ENCODE peak calls at places on chromosomes 5 and 9, in four cellular contexts. One of them, this sample, is unnamed.
A peak's percentile ranks its signal among the peaks of the same experiment; 100 is the strongest.

GRCh38 chr9:93461414-93461743 is 8.0 kb upstream of the FAM120AOS start:
- DNase-seq in pancreas: no peak
- DNase-seq in ovary: no peak
- DNase-seq in effector memory CD4-positive, alpha-beta T cell: no peak
- DNase-seq in this sample: no peak

GRCh38 chr5:17096975-17097695 is 120.3 kb upstream of the BASP1 start:
- DNase-seq in effector memory CD4-positive, alpha-beta T cell: no peak
- DNase-seq in ovary: no peak
- DNase-seq in pancreas: no peak
- DNase-seq in this sample: no peak

GRCh38 chr5:147455321-147455720 is 54.5 kb downstream of the DPYSL3 start:
- DNase-seq in pancreas: no peak
- DNase-seq in ovary: no peak
- DNase-seq in effector memory CD4-positive, alpha-beta T cell: no peak
- DNase-seq in this sample: no peak

GRCh38 chr9:20417695-20418094 is 204.6 kb downstream of the MLLT3 start:
- DNase-seq in pancreas: no peak
- DNase-seq in ovary: no peak
- DNase-seq in effector memory CD4-positive, alpha-beta T cell: no peak
- DNase-seq in this sample: no peak

GRCh38 chr5:76468625-76469410 is 65.7 kb downstream of the IQGAP2 start:
- DNase-seq in ovary: no peak
- DNase-seq in effector memory CD4-positive, alpha-beta T cell: no peak
- DNase-seq in pancreas: no peak
- DNase-seq in this sample: no peak

GRCh38 chr5:123717139-123717538 is 205.2 kb downstream of the CSNK1G3 start:
- DNase-seq in ovary: no peak
- DNase-seq in pancreas: no peak
- DNase-seq in effector memory CD4-positive, alpha-beta T cell: no peak
- DNase-seq in this sample: no peak

GRCh38 chr9:4258321-4259093 is 41.4 kb downstream of the GLIS3 start:
- DNase-seq in ovary: no peak
- DNase-seq in pancreas: no peak
- DNase-seq in effector memory CD4-positive, alpha-beta T cell: no peak
- DNase-seq in this sample: no peak

GRCh38 chr5:119063579-119064379 is 7.1 kb upstream of the DMXL1 start:
- DNase-seq in effector memory CD4-positive, alpha-beta T cell: no peak
- DNase-seq in pancreas: no peak
- DNase-seq in ovary: no peak
- DNase-seq in this sample: no peak

GRCh38 chr5:154603978-154604679 is 126.1 kb upstream of the HAND1 start:
- DNase-seq in ovary: no peak
- DNase-seq in effector memory CD4-positive, alpha-beta T cell: no peak
- DNase-seq in pancreas: peak; percentile 31
- DNase-seq in this sample: no peak

GRCh38 chr5:104512063-104512798 is 949.6 kb upstream of the NUDT12 start:
- DNase-seq in effector memory CD4-positive, alpha-beta T cell: no peak
- DNase-seq in pancreas: no peak
- DNase-seq in ovary: no peak
- DNase-seq in this sample: no peak

GRCh38 chr9:35617548-35617947 is 665 bp downstream of the CD72 start:
- DNase-seq in ovary: no peak
- DNase-seq in effector memory CD4-positive, alpha-beta T cell: no peak
- DNase-seq in pancreas: no peak
- DNase-seq in this sample: peak; percentile 25

GRCh38 chr9:74463825-74464224 is 33.3 kb upstream of the RORB start:
- DNase-seq in ovary: no peak
- DNase-seq in effector memory CD4-positive, alpha-beta T cell: no peak
- DNase-seq in pancreas: no peak
- DNase-seq in this sample: no peak

GRCh38 chr5:10530601-10531320 is 33.1 kb upstream of the ANKRD33B start:
- DNase-seq in ovary: no peak
- DNase-seq in pancreas: no peak
- DNase-seq in effector memory CD4-positive, alpha-beta T cell: no peak
- DNase-seq in this sample: no peak

GRCh38 chr5:138792181-138792808 is 39.1 kb downstream of the CTNNA1 start:
- DNase-seq in ovary: no peak
- DNase-seq in effector memory CD4-positive, alpha-beta T cell: no peak
- DNase-seq in pancreas: no peak
- DNase-seq in this sample: no peak

GRCh38 chr9:91837982-91838731 is 111.9 kb downstream of the ROR2 start:
- DNase-seq in ovary: peak; percentile 79
- DNase-seq in pancreas: peak; percentile 74
- DNase-seq in effector memory CD4-positive, alpha-beta T cell: no peak
- DNase-seq in this sample: no peak

GRCh38 chr9:138053996-138054752 is 176.6 kb downstream of the CACNA1B start:
- DNase-seq in pancreas: no peak
- DNase-seq in effector memory CD4-positive, alpha-beta T cell: no peak
- DNase-seq in ovary: no peak
- DNase-seq in this sample: no peak

GRCh38 chr5:172999351-172999973 is 15.9 kb downstream of the ATP6V0E1 start:
- DNase-seq in pancreas: no peak
- DNase-seq in ovary: no peak
- DNase-seq in effector memory CD4-positive, alpha-beta T cell: no peak
- DNase-seq in this sample: no peak

GRCh38 chr9:91433180-91433579 is 9.5 kb upstream of the NFIL3 start:
- DNase-seq in ovary: no peak
- DNase-seq in pancreas: no peak
- DNase-seq in effector memory CD4-positive, alpha-beta T cell: no peak
- DNase-seq in this sample: no peak

GRCh38 chr5:138653502-138653901 is 78.3 kb upstream of the HSPA9 start:
- DNase-seq in effector memory CD4-positive, alpha-beta T cell: no peak
- DNase-seq in pancreas: no peak
- DNase-seq in ovary: no peak
- DNase-seq in this sample: no peak

GRCh38 chr5:107567901-107568671 is 102.7 kb downstream of the EFNA5 start:
- DNase-seq in effector memory CD4-positive, alpha-beta T cell: no peak
- DNase-seq in pancreas: no peak
- DNase-seq in ovary: no peak
- DNase-seq in this sample: no peak
- H3K4me1 ChIP-seq in effector memory CD4-positive, alpha-beta T cell: peaks cover 10% of the 10 kb centered on the region
- H3K4me1 ChIP-seq in pancreas: no peaks in the 10 kb centered on the region
- H3K4me1 ChIP-seq in ovary: peaks cover 5% of the 10 kb centered on the region
- H3K4me1 ChIP-seq in this sample: no peaks in the 10 kb centered on the region

DNA sequence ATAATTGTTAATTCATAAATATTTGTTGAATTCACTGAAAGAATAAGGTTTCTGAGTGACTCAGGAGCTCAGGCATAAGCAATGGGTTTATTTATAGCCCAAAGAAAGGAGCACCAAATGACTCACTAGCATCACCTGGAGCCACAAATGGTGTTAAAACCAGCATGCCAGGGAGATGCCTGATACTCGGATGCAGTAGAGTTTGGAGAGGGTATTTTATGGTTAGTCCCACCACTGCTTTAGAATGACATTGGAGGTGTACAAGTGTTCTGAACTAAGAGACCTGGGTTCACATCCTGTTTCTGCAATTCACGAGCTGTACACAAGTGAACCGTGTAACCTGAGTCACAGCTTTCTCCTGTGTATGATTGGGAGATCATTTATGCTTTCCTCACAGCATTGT is 25.2 kb downstream of the CCL28 start:
- DNase-seq in ovary: no peak
- DNase-seq in pancreas: no peak
- DNase-seq in effector memory CD4-positive, alpha-beta T cell: no peak
- DNase-seq in this sample: no peak
- H3K4me3 ChIP-seq in ovary: no peak overlapping the region
- H3K4me3 ChIP-seq in pancreas: no peak overlapping the region
- H3K4me3 ChIP-seq in effector memory CD4-positive, alpha-beta T cell: no peak overlapping the region
- H3K4me3 ChIP-seq in this sample: no peak overlapping the region

GRCh38 chr9:86923061-86923460 is 24.2 kb downstream of the GAS1 start:
- DNase-seq in ovary: no peak
- DNase-seq in effector memory CD4-positive, alpha-beta T cell: no peak
- DNase-seq in pancreas: no peak
- DNase-seq in this sample: no peak

GRCh38 chr9:86925686-86926085 is 21.6 kb downstream of the GAS1 start:
- DNase-seq in pancreas: no peak
- DNase-seq in ovary: no peak
- DNase-seq in effector memory CD4-positive, alpha-beta T cell: no peak
- DNase-seq in this sample: no peak

GRCh38 chr9:86924206-86924605 is 23.1 kb downstream of the GAS1 start:
- DNase-seq in pancreas: no peak
- DNase-seq in ovary: no peak
- DNase-seq in effector memory CD4-positive, alpha-beta T cell: no peak
- DNase-seq in this sample: no peak

GRCh38 chr9:86918556-86918955 is 28.8 kb downstream of the GAS1 start:
- DNase-seq in effector memory CD4-positive, alpha-beta T cell: no peak
- DNase-seq in ovary: no peak
- DNase-seq in pancreas: no peak
- DNase-seq in this sample: no peak

GRCh38 chr9:86921141-86921868 is 26.0 kb downstream of the GAS1 start:
- DNase-seq in pancreas: no peak
- DNase-seq in effector memory CD4-positive, alpha-beta T cell: no peak
- DNase-seq in ovary: no peak
- DNase-seq in this sample: no peak
- H3K4me1 ChIP-seq in pancreas: no peaks in the 10 kb centered on the region
- H3K4me1 ChIP-seq in effector memory CD4-positive, alpha-beta T cell: no peaks in the 10 kb centered on the region
- H3K4me1 ChIP-seq in ovary: no peaks in the 10 kb centered on the region
- H3K4me1 ChIP-seq in this sample: no peaks in the 10 kb centered on the region

GRCh38 chr9:114155263-114155966 is at the start of gene COL27A1:
- DNase-seq in ovary: peak; percentile 92
- DNase-seq in pancreas: peak; percentile 88
- DNase-seq in effector memory CD4-positive, alpha-beta T cell: peak; percentile 36
- DNase-seq in this sample: peak; percentile 90

GRCh38 chr9:114154597-114155102 is 687 bp upstream of the COL27A1 start:
- DNase-seq in pancreas: no peak
- DNase-seq in ovary: no peak
- DNase-seq in effector memory CD4-positive, alpha-beta T cell: no peak
- DNase-seq in this sample: no peak

GRCh38 chr9:114156658-114157421 is 1.5 kb downstream of the COL27A1 start:
- DNase-seq in effector memory CD4-positive, alpha-beta T cell: no peak
- DNase-seq in ovary: peak; percentile 79
- DNase-seq in pancreas: peak; percentile 62
- DNase-seq in this sample: peak; percentile 77

GRCh38 chr9:114156311-114156657 is 947 bp downstream of the COL27A1 start:
- DNase-seq in pancreas: no peak
- DNase-seq in effector memory CD4-positive, alpha-beta T cell: no peak
- DNase-seq in ovary: no peak
- DNase-seq in this sample: no peak

DNA sequence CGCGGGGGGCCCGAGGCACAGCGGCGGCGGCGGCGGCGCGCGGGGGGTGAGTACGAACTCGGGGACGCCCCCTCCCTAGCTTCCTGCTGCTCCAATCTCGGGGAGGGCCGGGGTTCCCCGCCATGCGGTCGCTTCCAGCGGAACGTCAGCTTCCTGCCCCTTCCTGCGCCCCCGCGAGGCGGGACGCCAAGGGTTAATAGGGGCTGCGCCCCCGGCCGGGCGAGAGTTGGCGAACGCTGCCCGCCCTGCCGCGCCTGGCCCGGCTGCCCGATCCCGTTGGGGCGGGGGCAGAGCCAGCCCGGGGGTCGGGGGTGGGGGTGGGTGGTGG is 594 bp downstream of the COL27A1 start:
- DNase-seq in effector memory CD4-positive, alpha-beta T cell: no peak
- DNase-seq in ovary: peak; percentile 68
- DNase-seq in pancreas: peak; percentile 45
- DNase-seq in this sample: peak; percentile 60
- H3K4me3 ChIP-seq in effector memory CD4-positive, alpha-beta T cell: peak overlapping the region; percentile 57
- H3K4me3 ChIP-seq in ovary: peak overlapping the region; percentile 68
- H3K4me3 ChIP-seq in pancreas: peak overlapping the region; percentile 54
- H3K4me3 ChIP-seq in this sample: peak overlapping the region; percentile 70

DNA sequence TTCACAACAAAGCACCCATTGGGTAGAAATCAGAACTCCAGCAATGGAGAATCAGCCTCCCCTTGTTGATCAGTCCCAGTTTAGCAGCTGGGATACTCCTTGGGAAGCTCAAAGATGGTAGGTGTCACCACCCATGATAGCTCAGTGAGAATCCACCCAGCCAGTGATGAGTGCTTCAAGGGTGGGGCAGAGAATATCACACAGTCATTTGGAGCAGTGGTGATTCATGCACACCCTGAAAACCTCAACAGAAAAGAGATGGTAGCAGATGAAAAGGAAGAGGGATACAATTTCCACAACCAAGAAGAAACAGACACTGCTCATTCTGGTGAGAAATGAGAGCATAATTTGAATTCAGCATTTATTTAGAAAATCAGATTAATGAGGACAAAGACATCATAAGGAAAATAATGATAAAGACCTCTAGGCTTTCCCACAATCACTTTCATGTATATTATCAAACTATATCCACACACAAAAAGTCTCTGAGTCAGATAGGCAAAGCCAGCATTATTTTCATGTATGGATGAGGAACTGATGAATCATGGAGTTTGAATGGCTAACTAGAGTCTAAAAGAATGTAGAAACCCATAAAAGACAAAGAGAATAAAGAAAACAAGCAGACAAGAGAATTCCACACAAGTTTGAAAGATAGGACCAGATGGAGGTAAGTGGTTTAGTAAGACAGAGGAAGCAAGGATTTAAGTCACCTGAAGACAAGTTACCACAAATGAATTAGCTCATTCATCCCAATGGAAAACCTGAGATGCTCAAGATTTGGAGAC is 82.9 kb downstream of the FEM1C start:
- DNase-seq in pancreas: no peak
- DNase-seq in ovary: no peak
- DNase-seq in effector memory CD4-positive, alpha-beta T cell: no peak
- DNase-seq in this sample: no peak
- H3K4me1 ChIP-seq in pancreas: peaks cover 10% of the 10 kb centered on the region
- H3K4me1 ChIP-seq in ovary: no peaks in the 10 kb centered on the region
- H3K4me1 ChIP-seq in effector memory CD4-positive, alpha-beta T cell: no peaks in the 10 kb centered on the region
- H3K4me1 ChIP-seq in this sample: no peaks in the 10 kb centered on the region

GRCh38 chr5:6687501-6687900 is 25.7 kb upstream of the TENT4A start:
- DNase-seq in ovary: no peak
- DNase-seq in pancreas: no peak
- DNase-seq in effector memory CD4-positive, alpha-beta T cell: no peak
- DNase-seq in this sample: no peak
- H3K4me3 ChIP-seq in ovary: no peak overlapping the region
- H3K4me3 ChIP-seq in pancreas: no peak overlapping the region
- H3K4me3 ChIP-seq in effector memory CD4-positive, alpha-beta T cell: no peak overlapping the region
- H3K4me3 ChIP-seq in this sample: no peak overlapping the region